ENCODE peak calls at places on chromosomes 16 and 17, in nine cellular contexts. A, J, M, V, X, W, U, T and R are unnamed samples.

GRCh38 chr17:74635418-74635817 is 11.9 kb upstream of the CD300E start:
- DNase-seq in M (no peak), U (peak), T (no peak), W (no peak), V (no peak), J (no peak), A (no peak), X (no peak), R (no peak)

GRCh38 chr16:17173134-17173729 is 297.5 kb downstream of the XYLT1 start:
- DNase-seq in U (no peak), W (peak), J (peak), T (no peak), A (no peak), V (peak), M (no peak), X (no peak), R (no peak)

GRCh38 chr16:82603784-82604411 is 22.9 kb upstream of the CDH13 start:
- DNase-seq in J (peak), X (peak), W (peak), U (peak), T (peak), M (no peak), A (no peak), V (peak), R (peak)

GRCh38 chr17:45144199-45145034 is 3.9 kb upstream of the HEXIM1 start:
- DNase-seq in T (no peak), M (no peak), V (no peak), A (no peak), U (peak), X (no peak), W (peak), J (peak), R (no peak)

GRCh38 chr16:87383522-87384161 is at the start of gene FBXO31:
- DNase-seq in W (peak), U (no peak), J (peak), X (peak), M (peak), A (peak), T (peak), V (peak), R (peak)

GRCh38 chr17:29495011-29495410 is 71.8 kb downstream of the ABHD15 start:
- DNase-seq in W (peak), U (no peak), X (no peak), M (no peak), A (no peak), J (peak), V (peak), T (no peak), R (no peak)

GRCh38 chr16:11909653-11910551 is 5.9 kb downstream of the GSPT1 start:
- DNase-seq in U (no peak), J (peak), W (peak), M (no peak), A (no peak), V (no peak), T (no peak), X (no peak), R (no peak)

GRCh38 chr16:1213231-1213630 is 11.8 kb downstream of the TPSG1 start:
- DNase-seq in J (no peak), U (no peak), A (no peak), W (no peak), T (no peak), M (no peak), V (no peak), X (no peak), R (no peak)

GRCh38 chr16:716250-716607 is 1.3 kb downstream of the METRN start:
- DNase-seq in V (no peak), J (peak), W (peak), X (no peak), U (peak), T (peak), A (no peak), M (no peak), R (no peak)

GRCh38 chr16:50360033-50360778 is 8.6 kb downstream of the BRD7 start:
- DNase-seq in W (no peak), U (no peak), T (no peak), J (peak), M (no peak), A (no peak), V (no peak), X (no peak), R (no peak)

GRCh38 chr17:20156196-20157077 is 147.3 kb downstream of the SPECC1 start:
- DNase-seq in A (peak), M (no peak), J (peak), T (peak), W (no peak), V (no peak), X (no peak), U (peak), R (peak)